ENCODE peak calls at places on chromosome 1, in seven cellular contexts. T, C, W, Y, J, B and I are unnamed samples.

GRCh38 chr1:198534540-198535413 is 5.7 kb downstream of the ATP6V1G3 start:
- DNase-seq in T (no peak), C (no peak), W (no peak), Y (no peak), J (no peak), B (no peak), I (peak; percentile 59)

GRCh38 chr1:14599173-14599754 is 779 bp downstream of the KAZN start:
- DNase-seq in T (no peak), C (no peak), W (no peak), Y (no peak), J (no peak), B (no peak), I (no peak)

GRCh38 chr1:25435315-25436103 is 4.8 kb downstream of the MACO1 start:
- DNase-seq in T (no peak), C (no peak), W (no peak), Y (no peak), J (peak; percentile 50), B (no peak), I (no peak)

GRCh38 chr1:199295102-199295501 is 656.3 kb downstream of the PTPRC start:
- DNase-seq in T (no peak), C (no peak), W (no peak), Y (no peak), J (no peak), B (no peak), I (no peak)

GRCh38 chr1:227947678-227948492 is at the start of gene WNT9A:
- DNase-seq in T (peak; percentile 49), C (no peak), W (peak; percentile 45), Y (no peak), J (peak; percentile 52), B (peak; percentile 45), I (peak; percentile 91)

GRCh38 chr1:2233997-2234761 is 6.1 kb downstream of the SKI start:
- DNase-seq in T (peak; percentile 87), C (peak; percentile 42), W (peak; percentile 54), Y (peak; percentile 90), J (peak; percentile 97), B (peak; percentile 90), I (peak; percentile 32)

GRCh38 chr1:60017831-60018230 is 55.7 kb downstream of the C1orf87 start:
- DNase-seq in T (no peak), C (no peak), W (no peak), Y (no peak), J (no peak), B (no peak), I (no peak)

GRCh38 chr1:215200121-215200520 is 117.6 kb downstream of the KCNK2 start:
- DNase-seq in T (no peak), C (no peak), W (no peak), Y (no peak), J (no peak), B (no peak), I (no peak)

GRCh38 chr1:47934243-47934805 is 62.9 kb downstream of the TRABD2B start:
- DNase-seq in T (no peak), C (no peak), W (no peak), Y (peak; percentile 86), J (no peak), B (no peak), I (no peak)

GRCh38 chr1:7827134-7827955 is 25.5 kb downstream of the UTS2 start:
- DNase-seq in T (no peak), C (no peak), W (no peak), Y (no peak), J (peak; percentile 12), B (no peak), I (no peak)

GRCh38 chr1:197464039-197464438 is 196.0 kb downstream of the CRB1 start:
- DNase-seq in T (peak; percentile 79), C (peak; percentile 67), W (peak; percentile 73), Y (peak; percentile 33), J (peak; percentile 83), B (peak; percentile 5), I (no peak)

GRCh38 chr1:2415801-2416208 is 3.4 kb upstream of the PEX10 start:
- DNase-seq in T (no peak), C (no peak), W (no peak), Y (no peak), J (no peak), B (no peak), I (peak; percentile 73)

GRCh38 chr1:46522184-46522968 is 29.1 kb downstream of the KNCN start:
- DNase-seq in T (peak; percentile 45), C (no peak), W (no peak), Y (peak; percentile 45), J (peak; percentile 89), B (peak; percentile 41), I (peak; percentile 63)

GRCh38 chr1:50611675-50612074 is 188.4 kb upstream of the DMRTA2 start:
- DNase-seq in T (no peak), C (no peak), W (no peak), Y (no peak), J (no peak), B (no peak), I (no peak)

GRCh38 chr1:94265011-94265422 is 27.6 kb upstream of the ARHGAP29 start:
- DNase-seq in T (no peak), C (no peak), W (no peak), Y (no peak), J (no peak), B (no peak), I (peak; percentile 51)

GRCh38 chr1:31621872-31622730 is 4.6 kb downstream of the HCRTR1 start:
- DNase-seq in T (no peak), C (peak; percentile 19), W (no peak), Y (no peak), J (no peak), B (no peak), I (no peak)

GRCh38 chr1:228157381-228158126 is 7.8 kb downstream of the GJC2 start:
- DNase-seq in T (no peak), C (no peak), W (no peak), Y (no peak), J (no peak), B (no peak), I (no peak)

GRCh38 chr1:218556016-218556415 is 210.9 kb downstream of the TGFB2 start:
- DNase-seq in T (no peak), C (no peak), W (no peak), Y (no peak), J (no peak), B (no peak), I (no peak)

GRCh38 chr1:23013657-23014056 is 2.0 kb downstream of the TEX46 start:
- DNase-seq in T (no peak), C (no peak), W (no peak), Y (no peak), J (no peak), B (no peak), I (peak; percentile 26)

GRCh38 chr1:220521755-220522154 is 6.2 kb upstream of the MARK1 start:
- DNase-seq in T (no peak), C (no peak), W (no peak), Y (no peak), J (no peak), B (no peak), I (peak; percentile 42)

GRCh38 chr1:221816899-221817298 is 75.0 kb upstream of the DUSP10 start:
- DNase-seq in T (peak; percentile 99), C (no peak), W (no peak), Y (no peak), J (peak; percentile 98), B (peak; percentile 19), I (peak; percentile 91)

GRCh38 chr1:97901017-97901658 is 19.7 kb downstream of the DPYD start:
- DNase-seq in T (peak; percentile 61), C (no peak), W (peak; percentile 44), Y (no peak), J (peak; percentile 92), B (no peak), I (no peak)

GRCh38 chr1:231052777-231053176 is 12.7 kb upstream of the FAM89A start:
- DNase-seq in T (no peak), C (no peak), W (no peak), Y (no peak), J (no peak), B (no peak), I (no peak)

GRCh38 chr1:223622132-223622842 is 43.2 kb downstream of the CAPN8 start:
- DNase-seq in T (no peak), C (no peak), W (no peak), Y (no peak), J (no peak), B (no peak), I (no peak)